ENCODE peak calls at places on chromosomes 13 and 19, in eight cellular contexts. Q is fibroblast of pulmonary artery; H is central memory CD8-positive, alpha-beta T cell; T is T-helper 2 cell; O is pons; I is AG10803; C is heart right ventricle; Z is activated CD8-positive, alpha-beta T cell treated with anti-CD3 and anti-CD28 coated beads, Interleukin-2, amount 10 ng/mL, durations not matched to agents 7 days and 5 days. J is an unnamed sample.

GRCh38 chr19:739998-740715 is 10.8 kb upstream of the MISP start:
- DNase-seq in Q (no peak), H (no peak), T (no peak), O (no peak), I (no peak), C (no peak), Z (no peak), J (no peak)

GRCh38 chr13:67175836-67176235 is 54.3 kb downstream of the PCDH9 start:
- DNase-seq in Q (no peak), H (no peak), T (no peak), O (no peak), I (no peak), C (no peak), Z (no peak), J (no peak)

GRCh38 chr13:29936051-29936813 is 85.8 kb upstream of the UBL3 start:
- DNase-seq in Q (no peak), H (no peak), T (no peak), O (no peak), I (no peak), C (no peak), Z (peak), J (no peak)

GRCh38 chr13:23674795-23675640 is 104.8 kb downstream of the TNFRSF19 start:
- DNase-seq in Q (peak), H (no peak), T (no peak), O (no peak), I (peak), C (no peak), Z (no peak), J (peak)

GRCh38 chr19:12749938-12750521 is 1.6 kb upstream of the BEST2 start:
- DNase-seq in Q (peak), H (no peak), T (no peak), O (no peak), I (no peak), C (no peak), Z (no peak), J (peak)

GRCh38 chr13:52141299-52141698 is 12.4 kb upstream of the NEK5 start:
- DNase-seq in Q (no peak), H (no peak), T (no peak), O (no peak), I (no peak), C (no peak), Z (no peak), J (no peak)

GRCh38 chr13:44272692-44273091 is 100.9 kb upstream of the SERP2 start:
- DNase-seq in Q (no peak), H (no peak), T (no peak), O (no peak), I (peak), C (no peak), Z (no peak), J (no peak)

GRCh38 chr19:41999878-42000208 is 5.8 kb upstream of the ATP1A3 start:
- DNase-seq in Q (no peak), H (no peak), T (no peak), O (no peak), I (no peak), C (no peak), Z (no peak), J (no peak)

GRCh38 chr19:50478901-50479715 is 2.5 kb upstream of the GARIN5A start:
- DNase-seq in Q (peak), H (no peak), T (no peak), O (no peak), I (peak), C (no peak), Z (no peak), J (peak)

GRCh38 chr19:12047868-12048267 is 4.9 kb downstream of the ZNF878 start:
- DNase-seq in Q (no peak), H (no peak), T (no peak), O (no peak), I (no peak), C (no peak), Z (no peak), J (no peak)

GRCh38 chr13:41052441-41052840 is 8.9 kb upstream of the WBP4 start:
- DNase-seq in Q (no peak), H (no peak), T (no peak), O (no peak), I (no peak), C (no peak), Z (no peak), J (no peak)

GRCh38 chr19:33758541-33759013 is 38.1 kb upstream of the KCTD15 start:
- DNase-seq in Q (no peak), H (no peak), T (no peak), O (peak), I (no peak), C (no peak), Z (no peak), J (peak)

GRCh38 chr13:47036291-47037008 is 139.6 kb upstream of the HTR2A start:
- DNase-seq in Q (no peak), H (no peak), T (no peak), O (peak), I (no peak), C (no peak), Z (no peak), J (no peak)

GRCh38 chr13:60957816-60958215 is 457.8 kb downstream of the PCDH20 start:
- DNase-seq in Q (no peak), H (no peak), T (no peak), O (no peak), I (no peak), C (no peak), Z (no peak), J (no peak)

J was measured in SJSA1.